ENCODE peak calls at places on chromosomes 1 and 21, in eight cellular contexts. W, I, L, K, Y, T, Z and A are unnamed samples.

GRCh38 chr21:44951186-44951915 is 11.5 kb downstream of the SLX9 start:
- DNase-seq in T (no peak), I (peak; percentile 57), K (peak; percentile 51), Z (peak; percentile 57), L (no peak), Y (no peak), W (no peak), A (no peak)

GRCh38 chr1:59752556-59753412 is 62.0 kb upstream of the HOOK1 start:
- DNase-seq in K (no peak), T (no peak), I (no peak), Y (no peak), W (no peak), Z (no peak), L (no peak), A (no peak)

GRCh38 chr1:228460830-228461229 is 26.4 kb upstream of the RNF187 start:
- DNase-seq in I (no peak), W (no peak), T (no peak), Z (no peak), K (no peak), Y (no peak), L (no peak), A (no peak)

GRCh38 chr1:213989071-213989739 is 1.4 kb downstream of the PROX1 start:
- DNase-seq in K (peak; percentile 69), T (no peak), I (peak; percentile 80), L (no peak), Z (no peak), W (no peak), Y (no peak), A (no peak)

GRCh38 chr1:30950053-30950452 is 41.5 kb upstream of the SDC3 start:
- DNase-seq in W (no peak), Z (no peak), T (no peak), L (no peak), K (no peak), I (no peak), Y (no peak), A (no peak)

GRCh38 chr21:46115441-46116188 is 17.7 kb downstream of the COL6A2 start:
- DNase-seq in K (peak; percentile 59), L (no peak), T (no peak), I (peak; percentile 55), W (no peak), Z (peak; percentile 61), Y (peak; percentile 37), A (no peak)

GRCh38 chr1:19229229-19229628 is 19.2 kb upstream of the UBR4 start:
- DNase-seq in L (no peak), K (no peak), T (no peak), I (no peak), Z (no peak), Y (no peak), W (no peak), A (no peak)

GRCh38 chr1:45867697-45868346 is 64.4 kb downstream of the MAST2 start:
- DNase-seq in Z (no peak), I (no peak), L (no peak), T (no peak), Y (no peak), K (no peak), W (no peak), A (no peak)

GRCh38 chr1:37620707-37621106 is 14.0 kb downstream of the RSPO1 start:
- DNase-seq in Z (no peak), T (no peak), W (no peak), L (no peak), K (no peak), I (no peak), Y (no peak), A (no peak)

GRCh38 chr1:30358510-30358909 is 364.9 kb downstream of the MATN1 start:
- DNase-seq in T (no peak), W (no peak), I (peak; percentile 11), Y (no peak), L (no peak), K (no peak), Z (no peak), A (no peak)

GRCh38 chr1:208437416-208437815 is 193.2 kb upstream of the PLXNA2 start:
- DNase-seq in L (no peak), I (no peak), T (no peak), Y (no peak), K (no peak), W (no peak), Z (no peak), A (peak; percentile 2)

GRCh38 chr1:36652586-36652985 is 169.9 kb upstream of the CSF3R start:
- DNase-seq in L (no peak), T (no peak), I (no peak), K (no peak), Y (no peak), W (no peak), Z (no peak), A (peak; percentile 41)

DNA sequence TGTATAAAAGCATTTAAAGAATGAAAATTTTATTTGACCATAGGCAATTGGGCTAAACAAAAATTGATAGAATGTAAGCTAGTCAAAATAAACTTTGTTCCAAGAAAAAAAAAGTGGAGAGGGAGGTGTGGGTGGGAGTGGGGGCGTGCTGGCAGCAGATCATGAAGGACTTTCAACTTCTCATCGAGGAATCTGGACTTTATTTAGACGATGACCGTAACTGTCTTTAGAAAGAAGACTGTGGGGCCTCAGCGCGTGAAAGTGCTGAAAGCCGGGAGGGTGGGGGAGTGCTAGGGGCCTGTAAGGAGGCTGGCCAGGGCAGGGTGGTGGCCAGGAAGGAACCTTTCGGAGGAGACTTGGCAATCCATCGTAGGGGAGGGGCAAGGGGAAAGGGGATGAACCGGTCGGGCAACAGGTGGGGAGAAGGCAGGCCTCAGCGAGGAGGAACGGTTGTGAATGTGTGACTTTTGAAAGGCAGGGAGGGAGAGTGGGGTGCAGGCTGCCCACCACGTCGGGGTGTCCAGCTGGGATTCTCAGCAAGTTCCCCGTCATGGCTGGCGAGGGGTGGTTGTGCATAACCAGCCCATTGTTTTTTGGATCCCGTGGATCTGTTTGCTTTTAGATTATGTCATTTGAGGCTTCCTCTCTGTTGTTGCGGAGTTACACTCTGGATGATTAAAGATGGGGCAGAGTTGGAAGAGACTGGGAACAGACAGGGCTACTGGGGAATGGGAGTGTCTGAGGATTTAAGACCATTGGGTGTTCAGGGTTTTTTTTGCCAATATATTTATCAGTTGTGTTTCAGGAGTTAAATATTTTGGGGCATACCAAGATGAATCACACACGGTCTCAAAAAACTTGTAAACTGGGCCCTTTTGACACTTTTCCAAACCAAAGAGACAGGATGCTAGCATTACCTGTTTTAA is 35.5 kb downstream of the HUNK start:
- DNase-seq in I (no peak), K (no peak), W (no peak), Z (no peak), T (no peak), L (no peak), Y (peak; percentile 70), A (no peak)
- H3K4me3 ChIP-seq in I (no peak overlapping the region), K (no peak overlapping the region), W (no peak overlapping the region), Z (no peak overlapping the region), T (no peak overlapping the region), L (no peak overlapping the region), Y (no peak overlapping the region), A (no peak overlapping the region)

GRCh38 chr21:38810826-38811164 is 5.1 kb downstream of the ETS2 start:
- DNase-seq in I (no peak), L (no peak), K (no peak), Z (no peak), T (no peak), W (no peak), Y (no peak), A (no peak)
- H3K4me3 ChIP-seq in I (no peak overlapping the region), L (peak overlapping the region; percentile 87), K (peak overlapping the region; percentile 70), Z (peak overlapping the region; percentile 94), T (no peak overlapping the region), W (no peak overlapping the region), Y (no peak overlapping the region), A (no peak overlapping the region)

GRCh38 chr1:6207075-6207885 is 1.4 kb downstream of the RNF207 start:
- DNase-seq in W (no peak), Y (no peak), K (no peak), L (no peak), Z (no peak), T (no peak), I (no peak), A (no peak)

GRCh38 chr1:6208723-6209660 is 3.1 kb downstream of the RNF207 start:
- DNase-seq in T (no peak), Y (no peak), I (no peak), L (peak; percentile 55), Z (peak; percentile 77), W (no peak), K (peak; percentile 83), A (peak; percentile 66)

GRCh38 chr1:6207921-6208320 is 2.0 kb downstream of the RNF207 start:
- DNase-seq in Z (no peak), I (no peak), Y (no peak), K (no peak), T (no peak), W (no peak), L (no peak), A (no peak)

GRCh38 chr1:6209661-6210605 is 4.0 kb downstream of the RNF207 start:
- DNase-seq in Y (no peak), Z (no peak), T (no peak), I (no peak), K (no peak), L (no peak), W (no peak), A (peak; percentile 49)

DNA sequence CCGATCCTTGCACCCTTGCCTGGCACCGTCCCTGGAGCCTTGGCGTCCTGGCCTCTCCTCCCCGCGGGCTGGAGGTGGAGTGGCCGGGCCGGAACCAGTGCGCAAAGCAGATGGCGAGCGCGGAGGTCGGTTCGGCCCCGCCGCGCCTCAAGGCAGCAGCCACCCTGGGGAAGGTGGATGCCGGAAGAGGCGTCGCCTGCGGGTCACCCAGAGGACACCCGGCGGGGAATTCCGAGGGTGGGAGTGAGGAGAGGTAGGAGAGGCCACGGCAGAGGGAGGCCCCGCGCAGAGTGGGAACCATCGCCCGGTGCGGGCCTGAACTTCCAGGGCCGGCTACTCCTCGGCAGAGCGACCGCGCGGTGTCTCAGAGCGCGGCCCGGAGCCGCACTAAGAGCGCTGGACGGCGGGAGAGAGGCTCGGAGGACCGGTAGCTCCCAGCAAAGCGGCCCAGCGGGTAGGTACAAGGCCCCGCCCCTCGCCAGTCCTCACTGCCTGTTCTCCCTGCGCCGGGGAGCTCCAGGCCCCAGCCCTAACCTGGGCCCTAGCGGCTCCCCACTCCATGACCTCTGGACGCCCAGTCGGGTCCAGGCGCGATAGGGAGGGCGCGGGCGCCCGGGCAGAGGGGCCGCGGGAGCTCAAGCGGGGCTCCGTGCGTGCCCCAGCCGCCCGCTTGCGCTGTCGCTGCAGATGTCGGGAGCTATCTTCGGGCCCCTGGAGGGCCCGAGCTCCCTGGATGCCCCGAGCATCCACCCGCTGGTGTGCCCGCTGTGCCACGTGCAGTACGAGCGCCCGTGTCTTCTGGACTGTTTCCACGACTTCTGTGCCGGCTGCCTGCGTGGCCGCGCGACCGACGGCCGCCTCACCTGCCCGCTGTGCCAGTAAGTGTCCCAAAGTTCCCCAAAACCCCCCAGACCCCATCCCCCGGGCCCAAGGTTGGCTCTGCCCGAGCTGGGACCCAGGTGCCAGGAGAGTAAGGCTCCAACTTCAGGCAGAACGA is at the start of gene RNF207:
- DNase-seq in K (peak; percentile 89), L (peak; percentile 75), I (peak; percentile 85), T (no peak), W (no peak), Y (no peak), Z (peak; percentile 80), A (peak; percentile 59)
- H3K4me3 ChIP-seq in K (peak within 1 kb of the TSS; percentile 57), L (peak within 1 kb of the TSS; percentile 58), I (peak within 1 kb of the TSS; percentile 67), T (no peak within 1 kb of the TSS), W (peak within 1 kb of the TSS; percentile 57), Y (peak within 1 kb of the TSS; percentile 40), Z (peak within 1 kb of the TSS; percentile 67), A (no peak within 1 kb of the TSS)

DNA sequence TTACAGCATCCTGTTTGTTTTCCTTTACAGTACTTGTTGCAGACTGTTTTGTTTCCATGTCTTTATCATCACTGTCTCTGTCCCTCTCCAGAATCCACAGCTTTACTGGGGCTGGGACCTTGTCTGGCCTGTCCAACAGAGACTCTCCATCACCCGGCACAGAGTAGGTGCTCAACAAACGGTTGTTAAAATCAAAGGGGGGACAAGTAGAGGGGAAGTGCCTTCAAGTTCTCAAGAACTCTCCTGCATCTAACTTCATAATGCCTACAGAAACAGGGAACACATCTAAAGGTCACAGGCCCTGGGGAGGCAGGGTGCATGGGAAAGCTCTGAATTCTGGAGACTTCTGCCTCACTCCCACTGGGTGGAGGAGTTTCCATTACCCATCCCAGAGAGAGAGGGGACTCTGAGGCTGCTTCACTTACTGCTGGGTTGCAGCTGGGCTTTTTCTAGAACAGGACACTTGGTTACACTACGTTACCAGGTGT is 2.3 kb upstream of the ECE1 start:
- DNase-seq in Y (no peak), L (no peak), T (no peak), I (no peak), K (no peak), W (no peak), Z (no peak), A (no peak)
- H3K4me3 ChIP-seq in Y (no peak overlapping the region), L (no peak overlapping the region), T (no peak overlapping the region), I (no peak overlapping the region), K (no peak overlapping the region), W (peak overlapping the region; percentile 86), Z (peak overlapping the region; percentile 42), A (no peak overlapping the region)